ENCODE peak calls at places on chromosomes 4 and X, in four cellular contexts. Y, D, Z and G are unnamed samples.

GRCh38 chr4:107743532-107743931 is 23.5 kb upstream of the PAPSS1 start:
- DNase-seq in Y (no peak), D (no peak), Z (no peak), G (no peak)

GRCh38 chr4:179624768-179625181 is 2182.5 kb upstream of the AGA start:
- DNase-seq in Y (peak; percentile 89), D (no peak), Z (no peak), G (no peak)

GRCh38 chr4:175971393-175972179 is 94.1 kb upstream of the WDR17 start:
- DNase-seq in Y (no peak), D (no peak), Z (no peak), G (no peak)

GRCh38 chr4:73761856-73762255 is 21.5 kb downstream of the CXCL8 start:
- DNase-seq in Y (no peak), D (no peak), Z (no peak), G (no peak)

GRCh38 chr4:133594246-133595207 is 445.4 kb downstream of the PCDH10 start:
- DNase-seq in Y (no peak), D (no peak), Z (no peak), G (peak; percentile 85)

GRCh38 chr4:101972791-101973190 is 182.3 kb downstream of the BANK1 start:
- DNase-seq in Y (no peak), D (no peak), Z (no peak), G (no peak)

GRCh38 chr4:68291256-68291655 is 45.8 kb upstream of the TMPRSS11B start:
- DNase-seq in Y (no peak), D (no peak), Z (no peak), G (no peak)

GRCh38 chrX:97479491-97479890 is 595.8 kb downstream of the RPA4 start:
- DNase-seq in Y (no peak), D (no peak), Z (no peak), G (no peak)

GRCh38 chr4:91963489-91963888 is 340.3 kb upstream of the GRID2 start:
- DNase-seq in Y (no peak), D (no peak), Z (no peak), G (no peak)

GRCh38 chrX:149259241-149259640 is 245.9 kb downstream of the IDS start:
- DNase-seq in Y (peak; percentile 34), D (no peak), Z (no peak), G (no peak)

GRCh38 chr4:106679063-106679462 is 310.5 kb upstream of the GIMD1 start:
- DNase-seq in Y (no peak), D (no peak), Z (no peak), G (no peak)

GRCh38 chr4:6999172-7000086 is 43.7 kb upstream of the TADA2B start:
- DNase-seq in Y (no peak), D (no peak), Z (no peak), G (no peak)

GRCh38 chrX:115229337-115229991 is 4.4 kb downstream of the LRCH2 start:
- DNase-seq in Y (no peak), D (no peak), Z (no peak), G (no peak)

GRCh38 chr4:7210818-7211217 is 18.5 kb downstream of the SORCS2 start:
- DNase-seq in Y (peak; percentile 62), D (no peak), Z (no peak), G (peak; percentile 79)

GRCh38 chrX:139890991-139891700 is 41.7 kb downstream of the ATP11C start:
- DNase-seq in Y (peak; percentile 27), D (no peak), Z (no peak), G (peak; percentile 78)

GRCh38 chr4:13024147-13025105 is 459.7 kb downstream of the RAB28 start:
- DNase-seq in Y (no peak), D (no peak), Z (no peak), G (no peak)

GRCh38 chr4:109432676-109433075 is 939 bp upstream of the SEC24B start:
- DNase-seq in Y (peak; percentile 70), D (no peak), Z (no peak), G (peak; percentile 76)

GRCh38 chr4:69032847-69033638 is 63.2 kb upstream of the UGT2B7 start:
- DNase-seq in Y (no peak), D (no peak), Z (no peak), G (no peak)

GRCh38 chrX:30865020-30865419 is 24.0 kb downstream of the TAB3 start:
- DNase-seq in Y (no peak), D (no peak), Z (peak; percentile 27), G (no peak)

GRCh38 chr4:143291334-143291733 is 45.3 kb upstream of the GAB1 start:
- DNase-seq in Y (no peak), D (no peak), Z (no peak), G (no peak)

GRCh38 chr4:7194251-7195137 is 2.2 kb downstream of the SORCS2 start:
- DNase-seq in Y (no peak), D (no peak), Z (no peak), G (no peak)

GRCh38 chr4:8607603-8608481 is 15.3 kb downstream of the CPZ start:
- DNase-seq in Y (no peak), D (no peak), Z (peak; percentile 89), G (no peak)

GRCh38 chr4:119300072-119300387 is 21.9 kb downstream of the FABP2 start:
- DNase-seq in Y (peak; percentile 64), D (no peak), Z (peak; percentile 14), G (peak; percentile 66)

GRCh38 chr4:3526456-3526855 is 5.8 kb downstream of the LRPAP1 start:
- DNase-seq in Y (no peak), D (no peak), Z (peak; percentile 12), G (no peak)

GRCh38 chrX:19846995-19847790 is 40.2 kb downstream of the SH3KBP1 start:
- DNase-seq in Y (peak; percentile 83), D (no peak), Z (no peak), G (peak; percentile 78)

GRCh38 chrX:150513564-150513963 is 54.9 kb upstream of the MTM1 start:
- DNase-seq in Y (no peak), D (no peak), Z (no peak), G (no peak)

GRCh38 chr4:16129336-16129735 is 45.5 kb upstream of the PROM1 start:
- DNase-seq in Y (no peak), D (no peak), Z (no peak), G (no peak)

GRCh38 chrX:103716967-103717366 is 6.3 kb downstream of the TMEM31 start:
- DNase-seq in Y (no peak), D (no peak), Z (no peak), G (peak; percentile 60)

GRCh38 chr4:105350859-105351494 is 122.9 kb downstream of the PPA2 start:
- DNase-seq in Y (no peak), D (no peak), Z (no peak), G (no peak)

GRCh38 chrX:68829594-68830485 is 1.0 kb downstream of the EFNB1 start:
- DNase-seq in Y (no peak), D (no peak), Z (no peak), G (no peak)

GRCh38 chr4:118682928-118683327 is 2.3 kb upstream of the METTL14 start:
- DNase-seq in Y (no peak), D (no peak), Z (no peak), G (peak; percentile 40)

GRCh38 chrX:9188117-9188516 is 154.2 kb upstream of the FAM9B start:
- DNase-seq in Y (no peak), D (no peak), Z (no peak), G (no peak)

GRCh38 chrX:40471965-40472648 is 108.7 kb upstream of the ATP6AP2 start:
- DNase-seq in Y (peak; percentile 30), D (no peak), Z (peak; percentile 32), G (peak; percentile 29)
- TF ChIP-seq CTCF in Y (no peak), D (no peak), Z (no peak), G (no peak)

GRCh38 chr4:19486400-19486799 is 765.3 kb upstream of the SLIT2 start:
- DNase-seq in Y (peak; percentile 14), D (no peak), Z (no peak), G (no peak)
- TF ChIP-seq CTCF in Y (peak; percentile 61), D (no peak), Z (no peak), G (peak; percentile 33)

DNA sequence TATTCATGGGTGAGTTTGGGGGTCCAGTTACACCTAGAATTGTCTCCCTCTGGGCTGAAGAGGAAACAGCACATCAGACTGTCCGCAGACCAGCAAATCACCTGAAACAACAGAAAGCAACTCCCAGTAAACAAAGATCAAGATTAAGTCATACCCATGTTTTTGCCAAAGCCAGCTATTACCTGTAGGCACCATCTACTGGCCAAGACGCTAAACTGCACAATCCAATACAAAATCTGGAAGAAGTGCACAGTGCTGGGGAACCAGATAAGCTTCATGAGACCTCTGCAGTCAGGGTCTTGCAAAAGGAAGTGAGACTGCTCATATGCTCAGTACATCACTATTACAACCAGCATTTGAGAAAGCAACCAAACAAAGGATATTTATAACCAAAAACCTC is 157.5 kb upstream of the ITM2A start:
- DNase-seq in Y (no peak), D (no peak), Z (no peak), G (no peak)
- TF ChIP-seq CTCF in Y (peak; percentile 35), D (no peak), Z (peak; percentile 12), G (no peak)

DNA sequence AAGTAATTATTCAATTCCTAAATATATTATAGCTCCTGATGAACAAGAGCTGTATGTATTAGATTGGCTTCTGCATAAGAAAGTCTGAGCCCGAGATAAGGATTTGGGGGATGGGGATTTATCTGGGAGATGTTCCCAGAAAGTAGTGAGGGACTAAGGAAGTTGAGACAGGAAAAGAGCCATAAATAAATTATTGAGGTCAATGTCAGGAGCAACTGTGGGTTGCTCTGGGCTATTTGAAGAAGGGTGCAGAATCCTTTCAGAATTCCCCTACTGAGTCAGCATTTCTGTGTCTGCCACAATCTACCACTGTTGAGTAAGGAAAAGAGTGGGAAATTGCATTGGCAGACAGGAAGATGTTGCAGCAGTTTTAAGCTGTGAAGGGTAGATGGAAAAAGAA is 3.1 kb upstream of the TDO2 start:
- DNase-seq in Y (peak; percentile 31), D (no peak), Z (no peak), G (peak; percentile 7)
- TF ChIP-seq CTCF in Y (no peak), D (no peak), Z (no peak), G (no peak)

GRCh38 chrX:51144828-51145442 is 187.7 kb upstream of the NUDT10 start:
- DNase-seq in Y (peak; percentile 25), D (no peak), Z (peak; percentile 46), G (peak; percentile 0)
- TF ChIP-seq CTCF in Y (peak; percentile 67), D (peak; percentile 25), Z (peak; percentile 57), G (peak; percentile 56)

GRCh38 chr4:166991162-166991561 is 243.1 kb downstream of the SPOCK3 start:
- DNase-seq in Y (no peak), D (no peak), Z (no peak), G (no peak)
- TF ChIP-seq CTCF in Y (no peak), D (no peak), Z (no peak), G (no peak)

GRCh38 chr4:163694385-163694784 is 199.9 kb downstream of the TMA16 start:
- DNase-seq in Y (peak; percentile 65), D (no peak), Z (no peak), G (peak; percentile 79)
- TF ChIP-seq CTCF in Y (peak; percentile 22), D (no peak), Z (no peak), G (no peak)

GRCh38 chrX:95539041-95539440 is 1145.6 kb upstream of the DIAPH2 start:
- DNase-seq in Y (no peak), D (no peak), Z (no peak), G (no peak)

GRCh38 chrX:95536661-95537060 is 1148.0 kb upstream of the DIAPH2 start:
- DNase-seq in Y (no peak), D (no peak), Z (no peak), G (no peak)

GRCh38 chrX:95536111-95536510 is 1148.5 kb upstream of the DIAPH2 start:
- DNase-seq in Y (no peak), D (no peak), Z (no peak), G (no peak)
- TF ChIP-seq CTCF in Y (no peak), D (no peak), Z (no peak), G (no peak)